ENCODE peak calls at places on chromosomes 12 and 14, in four cellular contexts. U, B, J and D are unnamed samples.

GRCh38 chr12:49548481-49548821 is 9.6 kb downstream of the KCNH3 start:
- DNase-seq in U (no peak), B (no peak), J (no peak), D (no peak)

GRCh38 chr12:117096643-117097042 is 2.6 kb downstream of the TESC start:
- DNase-seq in U (no peak), B (no peak), J (no peak), D (no peak)

GRCh38 chr14:63928744-63929174 is 76.0 kb downstream of the SYNE2 start:
- DNase-seq in U (no peak), B (no peak), J (no peak), D (no peak)

GRCh38 chr12:55499810-55500252 is 7.7 kb downstream of the OR6C68 start:
- DNase-seq in U (no peak), B (no peak), J (no peak), D (no peak)

GRCh38 chr14:67717048-67717447 is 15.4 kb downstream of the RDH12 start:
- DNase-seq in U (no peak), B (no peak), J (no peak), D (no peak)

GRCh38 chr14:104143521-104144452 is 5.4 kb downstream of the KIF26A start:
- DNase-seq in U (no peak), B (no peak), J (no peak), D (no peak)

GRCh38 chr14:81165188-81165587 is 55.6 kb downstream of the GTF2A1 start:
- DNase-seq in U (peak), B (no peak), J (no peak), D (no peak)

GRCh38 chr12:75784591-75784990 is 247.0 kb downstream of the PHLDA1 start:
- DNase-seq in U (no peak), B (no peak), J (no peak), D (no peak)

GRCh38 chr12:64450711-64451486 is 1.0 kb upstream of the TBK1 start:
- DNase-seq in U (peak), B (no peak), J (peak), D (peak)

GRCh38 chr12:110741795-110742717 is 635 bp downstream of the PPP1CC start:
- DNase-seq in U (peak), B (no peak), J (peak), D (peak)